ENCODE peak calls at places on chromosomes 1 and 21, in nine cellular contexts. Y is fibroblast of pulmonary artery; I is endothelial cell; B is AG04450; N is HL-60; S is CD4-positive, alpha-beta T cell; F is thyroid gland; O is BJ; W is RWPE1. A is an unnamed sample.
A peak's percentile ranks its signal among the peaks of the same experiment; 100 is the strongest.

GRCh38 chr1:210232524-210233215 is at the start of gene SERTAD4:
- DNase-seq in I (peak; percentile 28), O (no peak), B (no peak), F (peak; percentile 76), N (no peak), Y (peak; percentile 35), S (no peak), W (peak; percentile 64), A (no peak)

GRCh38 chr1:71649588-71649987 is 568.8 kb upstream of the ZRANB2 start:
- DNase-seq in S (no peak), O (no peak), W (no peak), B (no peak), F (no peak), I (no peak), N (no peak), Y (no peak), A (no peak)

GRCh38 chr1:23756676-23757075 is 13.4 kb downstream of the ELOA start:
- DNase-seq in S (no peak), Y (peak; percentile 23), I (no peak), W (peak; percentile 12), F (no peak), O (no peak), N (no peak), B (no peak), A (no peak)

GRCh38 chr1:67634396-67634935 is 50.5 kb upstream of the GADD45A start:
- DNase-seq in Y (no peak), N (no peak), I (no peak), B (no peak), W (no peak), F (no peak), O (no peak), S (no peak), A (no peak)

GRCh38 chr1:91900538-91900937 is 14.6 kb upstream of the TGFBR3 start:
- DNase-seq in S (no peak), W (peak; percentile 82), I (no peak), B (peak; percentile 85), N (no peak), O (peak; percentile 74), F (no peak), Y (peak; percentile 93), A (no peak)

GRCh38 chr1:19045898-19046889 is 89.7 kb upstream of the IFFO2 start:
- DNase-seq in O (no peak), F (no peak), W (no peak), I (no peak), N (no peak), S (no peak), Y (no peak), B (no peak), A (no peak)

GRCh38 chr1:201711811-201712210 is 117.1 kb upstream of the IPO9 start:
- DNase-seq in B (no peak), O (no peak), N (no peak), F (no peak), S (no peak), I (no peak), W (no peak), Y (no peak), A (no peak)

GRCh38 chr1:24828887-24829192 is 83.6 kb downstream of the CLIC4 start:
- DNase-seq in Y (no peak), N (no peak), B (no peak), O (no peak), W (no peak), F (no peak), I (no peak), S (no peak), A (no peak)

GRCh38 chr21:36487641-36488307 is 7.9 kb upstream of the CLDN14 start:
- DNase-seq in S (no peak), W (peak; percentile 38), I (no peak), O (no peak), Y (peak; percentile 66), F (no peak), B (no peak), N (peak; percentile 63), A (no peak)

GRCh38 chr1:95380909-95381308 is 146.9 kb downstream of the RWDD3 start:
- DNase-seq in B (no peak), I (no peak), Y (no peak), S (no peak), W (no peak), O (no peak), F (no peak), N (no peak), A (no peak)

GRCh38 chr1:240031414-240031813 is 60.3 kb upstream of the FMN2 start:
- DNase-seq in Y (peak; percentile 22), I (no peak), S (no peak), F (no peak), N (no peak), W (peak; percentile 23), O (peak; percentile 55), B (no peak), A (no peak)

GRCh38 chr1:211829343-211830054 is 1.1 kb downstream of the LPGAT1 start:
- DNase-seq in F (peak; percentile 68), N (no peak), B (no peak), I (peak; percentile 42), O (no peak), Y (peak; percentile 17), S (no peak), W (peak; percentile 13), A (no peak)

GRCh38 chr1:210263963-210264362 is 31.4 kb downstream of the SERTAD4 start:
- DNase-seq in I (no peak), F (no peak), W (no peak), B (no peak), N (no peak), Y (no peak), O (no peak), S (no peak), A (no peak)

GRCh38 chr1:161052899-161053298 is 7.1 kb upstream of the USF1 start:
- DNase-seq in Y (no peak), N (no peak), B (no peak), S (no peak), O (no peak), W (no peak), I (no peak), F (no peak), A (no peak)

GRCh38 chr1:1573843-1574720 is 581 bp downstream of the SSU72 start:
- DNase-seq in I (peak; percentile 69), F (peak; percentile 54), N (peak; percentile 72), B (no peak), W (peak; percentile 68), Y (peak; percentile 72), S (peak; percentile 40), O (no peak), A (no peak)

GRCh38 chr1:3052501-3052900 is 16.5 kb upstream of the PRDM16 start:
- DNase-seq in W (no peak), Y (no peak), S (no peak), B (no peak), F (no peak), N (no peak), O (no peak), I (no peak), A (peak; percentile 0)

GRCh38 chr1:182340233-182341058 is 51.1 kb downstream of the GLUL start:
- DNase-seq in O (peak; percentile 77), B (no peak), Y (no peak), N (no peak), F (no peak), S (no peak), W (no peak), I (no peak), A (no peak)

GRCh38 chr1:185663771-185664296 is 70.4 kb upstream of the HMCN1 start:
- DNase-seq in I (no peak), S (no peak), O (no peak), B (no peak), Y (no peak), W (no peak), F (no peak), N (no peak), A (no peak)
- TF ChIP-seq CTCF in I (no peak), S (no peak), O (no peak), B (no peak), Y (no peak), W (no peak), F (no peak), N (no peak), A (no peak)

DNA sequence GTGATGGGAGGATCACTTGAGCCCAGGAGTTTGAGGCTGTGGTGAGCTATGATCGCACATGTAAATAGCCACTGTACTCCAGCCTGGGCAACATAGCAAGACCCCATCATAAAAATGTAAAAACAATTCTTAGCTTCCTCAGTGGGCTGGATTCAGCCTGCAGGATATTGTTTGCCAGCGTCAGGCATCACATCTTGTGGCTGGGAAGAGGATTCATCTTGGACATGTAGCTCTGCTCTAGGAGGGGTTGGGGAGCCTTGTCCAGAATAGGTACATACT is 19.3 kb upstream of the ST3GAL3 start:
- DNase-seq in F (no peak), O (no peak), S (no peak), N (no peak), B (no peak), Y (no peak), I (no peak), W (no peak), A (no peak)
- TF ChIP-seq CTCF in F (no peak), O (no peak), S (no peak), N (no peak), B (no peak), Y (no peak), I (no peak), W (no peak), A (no peak)

GRCh38 chr1:54757833-54758232 is 6.5 kb downstream of the PARS2 start:
- DNase-seq in S (no peak), N (no peak), W (no peak), F (no peak), Y (no peak), B (no peak), I (no peak), O (no peak), A (no peak)
- TF ChIP-seq CTCF in S (no peak), N (no peak), W (no peak), F (no peak), Y (no peak), B (no peak), I (no peak), O (no peak), A (no peak)

GRCh38 chr1:21831454-21831970 is 19.4 kb downstream of the LDLRAD2 start:
- DNase-seq in W (no peak), S (no peak), F (no peak), N (no peak), O (no peak), Y (no peak), I (no peak), B (no peak), A (no peak)

GRCh38 chr1:21834666-21835065 is 22.6 kb downstream of the LDLRAD2 start:
- DNase-seq in O (no peak), B (no peak), N (no peak), I (no peak), F (no peak), W (no peak), Y (no peak), S (no peak), A (no peak)

GRCh38 chr1:21836010-21836409 is 23.9 kb downstream of the LDLRAD2 start:
- DNase-seq in W (no peak), S (no peak), O (no peak), F (no peak), B (no peak), I (no peak), N (no peak), Y (no peak), A (no peak)

GRCh38 chr1:21833392-21833976 is 21.4 kb downstream of the LDLRAD2 start:
- DNase-seq in I (no peak), W (no peak), Y (no peak), O (no peak), S (no peak), B (no peak), F (no peak), N (no peak), A (no peak)

DNA sequence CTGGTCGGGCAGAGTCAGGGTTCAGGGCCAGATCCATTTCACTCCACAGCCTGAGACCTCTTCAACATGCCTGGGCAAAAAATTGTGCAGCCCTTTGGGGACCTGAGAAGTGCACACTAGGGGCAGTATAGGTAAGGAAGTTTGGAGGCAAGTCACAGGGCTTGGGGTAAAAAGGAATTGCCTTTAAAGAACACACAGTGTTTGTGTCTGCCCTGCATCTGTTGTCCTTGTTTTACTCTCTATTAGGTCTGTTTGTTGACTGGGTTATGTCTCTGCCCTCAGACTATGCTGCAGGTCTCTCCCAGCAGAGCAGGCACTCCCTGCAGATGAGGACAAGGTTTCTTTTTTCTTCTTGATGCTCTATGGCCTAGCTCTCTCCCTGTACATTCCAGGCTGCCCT is 22.0 kb downstream of the LDLRAD2 start:
- DNase-seq in S (no peak), W (no peak), F (no peak), N (no peak), O (no peak), Y (no peak), I (no peak), B (no peak), A (no peak)
- TF ChIP-seq CTCF in S (no peak), W (no peak), F (no peak), N (peak; percentile 3), O (no peak), Y (no peak), I (no peak), B (no peak), A (no peak)

A was measured in activated B cell treated with CpG ODN at 0.5 μM for 24 hours.